ENCODE peak calls at places on chromosome 11, in four cellular contexts. A is K562, E is GM12878, D is HepG2. Y is an unnamed sample.

GRCh38 chr11:57885298-57886035 is 123.9 kb downstream of the CTNND1 start:
- DNase-seq in E (no peak), A (peak), D (peak), Y (peak)

GRCh38 chr11:126989942-126990715 is 10.4 kb downstream of the KIRREL3 start:
- DNase-seq in D (peak), E (no peak), A (peak), Y (peak)

GRCh38 chr11:41486436-41486835 is 27.0 kb upstream of the LRRC4C start:
- DNase-seq in D (no peak), E (no peak), A (no peak), Y (no peak)

GRCh38 chr11:42239102-42239501 is 779.6 kb upstream of the LRRC4C start:
- DNase-seq in A (no peak), D (no peak), E (no peak), Y (no peak)

GRCh38 chr11:94046796-94047195 is 25.6 kb downstream of the HEPHL1 start:
- DNase-seq in D (no peak), E (no peak), A (peak), Y (no peak)

GRCh38 chr11:86745571-86745970 is 54.8 kb upstream of the PRSS23 start:
- DNase-seq in E (no peak), A (no peak), D (no peak), Y (no peak)

GRCh38 chr11:122696662-122697061 is 41.1 kb downstream of the UBASH3B start:
- DNase-seq in A (peak), D (no peak), E (no peak), Y (no peak)

GRCh38 chr11:65310215-65310614 is 4.5 kb upstream of the CDC42EP2 start:
- DNase-seq in E (no peak), A (no peak), D (no peak), Y (no peak)

GRCh38 chr11:93623179-93623578 is 38.3 kb upstream of the CEP295 start:
- DNase-seq in E (peak), D (no peak), A (no peak), Y (peak)

GRCh38 chr11:2432628-2433071 is 11.7 kb downstream of the TRPM5 start:
- DNase-seq in D (no peak), A (no peak), E (no peak), Y (no peak)

GRCh38 chr11:34358258-34358665 is 452 bp upstream of the ABTB2 start:
- DNase-seq in A (peak), D (peak), E (no peak), Y (peak)

GRCh38 chr11:33257160-33257896 is at the start of gene HIPK3:
- DNase-seq in E (no peak), D (peak), A (peak), Y (peak)

GRCh38 chr11:133929401-133930052 is 27.2 kb downstream of the IGSF9B start:
- DNase-seq in A (no peak), E (no peak), D (no peak), Y (no peak)

GRCh38 chr11:75238595-75239245 is 1.9 kb upstream of the TPBGL start:
- DNase-seq in A (no peak), E (no peak), D (no peak), Y (no peak)

GRCh38 chr11:116527180-116527991 is 245.4 kb downstream of the BUD13 start:
- DNase-seq in D (no peak), A (no peak), E (no peak), Y (no peak)

GRCh38 chr11:93537767-93538261 is 5.4 kb downstream of the SMCO4 start:
- DNase-seq in D (no peak), A (peak), E (no peak), Y (no peak)

GRCh38 chr11:70862093-70862492 is 390.3 kb downstream of the SHANK2 start:
- DNase-seq in D (no peak), A (no peak), E (no peak), Y (no peak)

GRCh38 chr11:74195828-74196227 is 24.7 kb downstream of the PPME1 start:
- DNase-seq in E (no peak), D (no peak), A (no peak), Y (no peak)

GRCh38 chr11:134282121-134283045 is 6.2 kb downstream of the GLB1L3 start:
- DNase-seq in D (no peak), E (no peak), A (no peak), Y (no peak)

GRCh38 chr11:134032501-134033091 is 36.3 kb upstream of the JAM3 start:
- DNase-seq in E (no peak), D (no peak), A (no peak), Y (peak)

GRCh38 chr11:64620286-64620962 is 29.4 kb downstream of the SLC22A12 start:
- DNase-seq in A (no peak), D (peak), E (no peak), Y (no peak)

GRCh38 chr11:64121637-64122410 is 44.1 kb downstream of the MACROD1 start:
- DNase-seq in A (no peak), E (no peak), D (no peak), Y (no peak)

GRCh38 chr11:61700221-61700620 is 20.0 kb downstream of the DAGLA start:
- DNase-seq in A (peak), D (peak), E (no peak), Y (no peak)

GRCh38 chr11:134244593-134244992 is 8.6 kb downstream of the THYN1 start:
- DNase-seq in E (no peak), A (no peak), D (peak), Y (no peak)

GRCh38 chr11:30666817-30667216 is 80.7 kb upstream of the MPPED2 start:
- DNase-seq in E (no peak), A (no peak), D (no peak), Y (no peak)

GRCh38 chr11:5528495-5528894 is 12.0 kb upstream of the UBQLNL start:
- DNase-seq in D (no peak), E (no peak), A (no peak), Y (no peak)

GRCh38 chr11:61045271-61045670 is 57.0 kb upstream of the CD5 start:
- DNase-seq in E (no peak), D (no peak), A (no peak), Y (no peak)

GRCh38 chr11:12284321-12285050 is 92.9 kb upstream of the PARVA start:
- DNase-seq in E (no peak), D (no peak), A (no peak), Y (no peak)

GRCh38 chr11:84714316-84714780 is 912.8 kb downstream of the DLG2 start:
- DNase-seq in A (peak), E (no peak), D (peak), Y (peak)

GRCh38 chr11:107988397-107989158 is 20.1 kb upstream of the CUL5 start:
- DNase-seq in E (peak), D (no peak), A (no peak), Y (no peak)

GRCh38 chr11:10805741-10806140 is 3.0 kb downstream of the EIF4G2 start:
- DNase-seq in D (no peak), E (no peak), A (no peak), Y (no peak)

GRCh38 chr11:117219455-117219854 is 12.4 kb downstream of the PCSK7 start:
- DNase-seq in E (no peak), D (no peak), A (no peak), Y (no peak)

GRCh38 chr11:3959015-3959917 is 103.8 kb downstream of the STIM1 start:
- DNase-seq in A (peak), D (peak), E (no peak), Y (no peak)

GRCh38 chr11:57638005-57638760 is 11.5 kb downstream of the YPEL4 start:
- DNase-seq in A (no peak), E (no peak), D (peak), Y (peak)

GRCh38 chr11:85541683-85542082 is 85.5 kb downstream of the DLG2 start:
- DNase-seq in A (no peak), E (no peak), D (no peak), Y (no peak)

GRCh38 chr11:74672956-74673895 is 58.0 kb downstream of the CHRDL2 start:
- DNase-seq in A (peak), E (no peak), D (no peak), Y (no peak)

GRCh38 chr11:26219506-26220117 is 112.3 kb upstream of the ANO3 start:
- DNase-seq in A (no peak), D (no peak), E (no peak), Y (no peak)

GRCh38 chr11:27619039-27619438 is 81.2 kb downstream of the BDNF start:
- DNase-seq in D (no peak), A (no peak), E (no peak), Y (no peak)

GRCh38 chr11:95293116-95293515 is 62.1 kb upstream of the SESN3 start:
- DNase-seq in E (no peak), D (no peak), A (no peak), Y (no peak)

GRCh38 chr11:61616443-61616842 is 35.6 kb upstream of the SYT7 start:
- DNase-seq in A (no peak), D (no peak), E (no peak), Y (no peak)

GRCh38 chr11:43934359-43935130 is 7.9 kb upstream of the C11orf96 start:
- DNase-seq in E (no peak), A (no peak), D (no peak), Y (no peak)
- TF ChIP-seq CBFB in E (no peak), A (no peak), D (no peak), Y (no peak)

DNA sequence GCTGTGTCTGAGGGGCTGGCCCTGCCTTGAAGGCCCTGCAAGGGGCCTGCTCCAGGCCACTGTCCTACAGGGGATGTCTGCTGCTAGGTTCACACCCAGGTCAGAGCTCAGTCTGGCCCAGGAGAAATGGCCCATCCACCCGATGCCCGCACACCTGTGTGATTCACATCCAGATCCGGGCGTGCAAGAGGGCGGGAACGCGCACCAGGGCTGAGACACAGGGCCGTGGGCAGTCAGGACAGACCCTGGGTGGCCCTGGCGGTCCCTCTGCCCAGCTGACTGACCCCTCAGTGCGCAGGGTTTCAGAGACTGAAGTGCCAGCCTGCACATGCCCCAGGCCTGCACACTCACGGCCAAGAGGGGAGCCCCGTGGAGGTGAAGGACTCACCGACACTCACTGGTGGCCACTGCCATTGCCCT is 7.4 kb downstream of the TOLLIP start:
- DNase-seq in D (no peak), A (no peak), E (no peak), Y (no peak)
- TF ChIP-seq CBFB in D (no peak), A (no peak), E (no peak), Y (no peak)

DNA sequence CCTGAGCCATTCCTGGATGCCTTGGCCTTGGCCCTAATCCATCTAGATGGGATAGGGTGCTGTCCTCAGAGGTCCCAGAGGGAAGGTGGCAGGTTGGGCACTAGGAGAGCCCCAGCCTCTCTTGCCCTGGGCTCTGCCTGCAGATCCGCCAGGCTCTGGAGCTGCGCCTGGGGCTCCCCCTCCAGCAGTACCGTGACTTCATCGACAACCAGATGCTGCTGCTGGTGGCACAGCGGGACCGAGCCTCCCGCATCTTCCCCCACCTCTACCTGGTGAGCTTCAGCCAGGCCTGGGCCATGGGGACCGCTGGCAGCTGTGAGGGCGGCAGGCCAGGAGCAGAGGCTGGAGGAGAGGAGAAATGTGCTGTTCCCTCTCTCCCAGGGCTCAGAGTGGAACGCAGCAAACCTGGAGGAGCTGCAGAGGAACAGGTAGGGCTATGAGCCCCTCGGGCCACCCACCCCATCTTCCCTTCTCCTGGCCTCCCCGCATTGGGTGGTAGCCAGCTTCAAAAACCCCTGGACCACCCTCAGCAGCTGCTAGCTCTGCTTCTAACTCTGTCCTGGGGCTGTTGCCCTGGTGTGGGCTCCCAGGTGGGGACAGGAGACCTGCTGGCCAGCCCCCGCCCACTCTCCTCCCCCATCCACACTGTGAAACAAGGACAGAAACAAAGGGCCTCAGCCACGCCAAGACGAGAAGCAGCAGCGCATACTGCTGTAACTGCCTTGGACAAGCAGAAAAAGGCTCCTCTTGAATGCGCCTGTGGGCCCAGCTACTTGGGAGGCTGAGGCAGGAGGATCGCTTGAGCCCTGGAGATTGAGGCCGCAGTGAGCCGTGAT is 4.9 kb downstream of the SSH3 start:
- DNase-seq in A (no peak), E (no peak), D (no peak), Y (no peak)
- TF ChIP-seq CBFB in A (no peak), E (no peak), D (no peak), Y (no peak)

GRCh38 chr11:16086229-16086628 is 270.1 kb downstream of the SOX6 start:
- DNase-seq in D (no peak), A (no peak), E (no peak), Y (peak)

GRCh38 chr11:16087886-16088285 is 268.5 kb downstream of the SOX6 start:
- DNase-seq in E (no peak), D (no peak), A (no peak), Y (no peak)

GRCh38 chr11:16081756-16082531 is 274.4 kb downstream of the SOX6 start:
- DNase-seq in E (no peak), A (no peak), D (no peak), Y (no peak)

GRCh38 chr11:16080688-16081388 is 275.5 kb downstream of the SOX6 start:
- DNase-seq in A (no peak), E (no peak), D (no peak), Y (no peak)

DNA sequence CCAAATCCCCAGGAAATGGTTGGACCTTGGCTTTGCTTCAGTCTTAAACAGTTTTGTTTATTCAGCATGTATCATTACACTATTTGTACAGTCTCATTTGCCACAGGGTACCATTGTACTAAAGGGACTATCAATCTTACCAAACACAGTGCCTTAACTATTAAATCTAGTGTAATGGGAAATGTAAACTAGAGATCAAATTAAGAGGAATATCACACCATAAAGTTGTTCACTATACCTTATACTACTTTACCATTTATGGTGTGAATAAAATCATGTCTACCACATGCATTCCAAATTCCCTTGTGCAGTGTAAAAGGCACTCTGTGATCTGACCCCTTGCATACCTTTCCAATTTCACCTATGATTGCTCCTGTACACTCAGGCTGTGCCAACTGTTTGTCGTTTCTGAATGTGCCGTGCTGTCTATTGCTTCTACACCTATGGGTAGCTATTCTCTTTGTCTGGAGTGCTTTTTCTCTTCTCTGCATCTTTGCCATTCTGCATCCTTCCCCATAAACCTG is 273.8 kb downstream of the SOX6 start:
- DNase-seq in E (no peak), A (no peak), D (peak), Y (no peak)
- TF ChIP-seq CBFB in E (no peak), A (no peak), D (no peak), Y (no peak)

GRCh38 chr11:119034813-119035212 is 4.1 kb upstream of the SLC37A4 start:
- DNase-seq in D (no peak), E (no peak), A (no peak), Y (no peak)

GRCh38 chr11:119044708-119045107 is 12.3 kb downstream of the HYOU1 start:
- DNase-seq in D (no peak), E (no peak), A (no peak), Y (peak)

GRCh38 chr11:119041821-119042514 is 11.3 kb upstream of the SLC37A4 start:
- DNase-seq in A (peak), D (no peak), E (no peak), Y (no peak)

GRCh38 chr11:119038884-119039283 is 8.2 kb upstream of the SLC37A4 start:
- DNase-seq in A (no peak), D (no peak), E (no peak), Y (no peak)
- TF ChIP-seq CBFB in A (no peak), D (no peak), E (no peak), Y (no peak)

DNA sequence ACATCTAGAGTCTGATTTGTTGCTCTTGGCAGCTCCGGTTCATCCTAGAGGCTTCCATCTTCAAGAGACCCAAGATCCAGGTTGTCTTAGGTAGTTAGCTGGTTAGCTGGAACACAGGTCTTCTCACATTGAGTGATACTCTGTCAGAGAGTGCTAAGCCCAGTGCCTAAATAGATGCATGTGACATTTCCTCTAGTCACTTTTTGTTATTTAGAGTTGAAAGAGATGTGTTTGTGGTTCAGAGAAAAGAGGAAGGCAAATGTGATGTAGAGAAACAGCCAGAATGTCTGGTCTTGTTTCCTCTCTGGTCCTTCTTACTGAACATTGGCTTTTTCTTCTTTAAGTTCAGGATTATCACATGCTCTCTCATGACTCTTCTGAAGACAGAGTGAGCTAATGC is 75.2 kb downstream of the SWAP70 start:
- DNase-seq in E (no peak), D (no peak), A (no peak), Y (no peak)
- TF ChIP-seq CBFB in E (no peak), D (no peak), A (no peak), Y (no peak)

GRCh38 chr11:128550261-128550821 is 37.0 kb downstream of the ETS1 start:
- DNase-seq in D (no peak), E (no peak), A (no peak), Y (no peak)

GRCh38 chr11:128548655-128549255 is 38.6 kb downstream of the ETS1 start:
- DNase-seq in D (no peak), A (no peak), E (no peak), Y (peak)

GRCh38 chr11:128549256-128549944 is 38.0 kb downstream of the ETS1 start:
- DNase-seq in D (no peak), E (no peak), A (no peak), Y (peak)

GRCh38 chr11:128547946-128548654 is 39.3 kb downstream of the ETS1 start:
- DNase-seq in A (no peak), E (no peak), D (no peak), Y (no peak)

DNA sequence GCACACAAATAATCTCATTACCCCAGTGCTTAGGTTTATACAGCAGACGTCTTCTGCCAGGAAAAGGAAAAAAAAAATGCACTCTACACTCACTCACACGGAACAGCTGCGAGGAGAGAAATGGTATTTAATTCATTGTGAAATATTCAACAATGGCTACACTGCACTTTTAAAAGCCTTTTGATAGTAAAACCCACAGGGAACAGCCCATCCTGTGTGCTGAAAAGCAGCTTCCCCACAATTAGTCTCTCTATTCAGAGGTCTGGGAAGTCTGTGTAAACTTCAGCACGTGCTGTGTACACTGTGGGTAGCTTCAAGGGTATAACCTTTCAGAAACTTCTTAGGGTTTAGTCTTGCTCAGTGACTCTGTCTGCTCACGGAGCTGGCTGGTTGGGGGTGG is 42.7 kb downstream of the ETS1 start:
- DNase-seq in D (no peak), E (no peak), A (no peak), Y (no peak)
- TF ChIP-seq CBFB in D (no peak), E (no peak), A (no peak), Y (no peak)

GRCh38 chr11:227824-228223 is 8.3 kb downstream of the SIRT3 start:
- DNase-seq in A (no peak), D (no peak), E (no peak), Y (no peak)

GRCh38 chr11:235180-235997 is 753 bp downstream of the SIRT3 start:
- DNase-seq in D (no peak), E (no peak), A (no peak), Y (no peak)

GRCh38 chr11:225734-226453 is 10.2 kb downstream of the SIRT3 start:
- DNase-seq in A (no peak), E (peak), D (no peak), Y (no peak)

GRCh38 chr11:232783-233565 is 3.2 kb downstream of the SIRT3 start:
- DNase-seq in A (no peak), E (no peak), D (no peak), Y (no peak)

GRCh38 chr11:230431-230830 is 5.7 kb downstream of the SIRT3 start:
- DNase-seq in D (no peak), A (no peak), E (no peak), Y (no peak)
- TF ChIP-seq CBFB in D (no peak), A (no peak), E (no peak), Y (no peak)

Y was measured in WTC11.